ENCODE peak calls at places on chromosomes 4 and X, in seven cellular contexts. R, N, D, Y, C, G and Q are unnamed samples.
A peak's percentile ranks its signal among the peaks of the same experiment; 100 is the strongest.

GRCh38 chr4:156952078-156952759 is 19.4 kb downstream of the PDGFC start:
- DNase-seq in R (no peak), N (no peak), D (no peak), Y (no peak), C (no peak), G (no peak), Q (no peak)

GRCh38 chrX:79138658-79139241 is 5.7 kb upstream of the GPR174 start:
- DNase-seq in R (no peak), N (no peak), D (no peak), Y (peak; percentile 19), C (peak; percentile 18), G (no peak), Q (no peak)

GRCh38 chrX:9681422-9681821 is 84.2 kb downstream of the GPR143 start:
- DNase-seq in R (no peak), N (peak; percentile 62), D (peak; percentile 65), Y (no peak), C (no peak), G (peak; percentile 29), Q (peak; percentile 48)

GRCh38 chr4:133208694-133209285 is 59.7 kb downstream of the PCDH10 start:
- DNase-seq in R (no peak), N (no peak), D (no peak), Y (no peak), C (no peak), G (no peak), Q (no peak)

GRCh38 chrX:118773782-118774181 is 46.4 kb downstream of the IL13RA1 start:
- DNase-seq in R (peak; percentile 45), N (no peak), D (no peak), Y (no peak), C (no peak), G (no peak), Q (no peak)

GRCh38 chr4:101977096-101977495 is 186.6 kb downstream of the BANK1 start:
- DNase-seq in R (peak; percentile 55), N (peak; percentile 98), D (peak; percentile 94), Y (no peak), C (no peak), G (peak; percentile 97), Q (peak; percentile 95)

GRCh38 chrX:102599950-102600579 is 750 bp downstream of the ARMCX5 start:
- DNase-seq in R (no peak), N (peak; percentile 47), D (peak; percentile 42), Y (no peak), C (no peak), G (peak; percentile 50), Q (peak; percentile 39)

GRCh38 chrX:48897621-48898306 is at the start of the genes PQBP1 and TIMM17B:
- DNase-seq in R (peak; percentile 90), N (peak; percentile 95), D (peak; percentile 96), Y (peak; percentile 84), C (peak; percentile 87), G (peak; percentile 97), Q (peak; percentile 96)

GRCh38 chrX:53716328-53717088 is 30.0 kb upstream of the HUWE1 start:
- DNase-seq in R (peak; percentile 29), N (peak; percentile 46), D (peak; percentile 48), Y (no peak), C (no peak), G (no peak), Q (peak; percentile 5)

GRCh38 chr4:128519163-128519810 is 231.7 kb upstream of the PGRMC2 start:
- DNase-seq in R (no peak), N (peak; percentile 74), D (peak; percentile 23), Y (no peak), C (no peak), G (peak; percentile 63), Q (peak; percentile 57)

GRCh38 chr4:10185518-10186227 is 69.1 kb upstream of the WDR1 start:
- DNase-seq in R (no peak), N (no peak), D (no peak), Y (no peak), C (no peak), G (peak; percentile 26), Q (no peak)

GRCh38 chr4:10184051-10184450 is 67.5 kb upstream of the WDR1 start:
- DNase-seq in R (no peak), N (no peak), D (peak; percentile 29), Y (no peak), C (no peak), G (peak; percentile 47), Q (no peak)

GRCh38 chr4:10184501-10184938 is 67.9 kb upstream of the WDR1 start:
- DNase-seq in R (no peak), N (no peak), D (no peak), Y (no peak), C (no peak), G (no peak), Q (no peak)

GRCh38 chr4:10188400-10189004 is 71.9 kb upstream of the WDR1 start:
- DNase-seq in R (no peak), N (no peak), D (no peak), Y (no peak), C (no peak), G (no peak), Q (no peak)

DNA sequence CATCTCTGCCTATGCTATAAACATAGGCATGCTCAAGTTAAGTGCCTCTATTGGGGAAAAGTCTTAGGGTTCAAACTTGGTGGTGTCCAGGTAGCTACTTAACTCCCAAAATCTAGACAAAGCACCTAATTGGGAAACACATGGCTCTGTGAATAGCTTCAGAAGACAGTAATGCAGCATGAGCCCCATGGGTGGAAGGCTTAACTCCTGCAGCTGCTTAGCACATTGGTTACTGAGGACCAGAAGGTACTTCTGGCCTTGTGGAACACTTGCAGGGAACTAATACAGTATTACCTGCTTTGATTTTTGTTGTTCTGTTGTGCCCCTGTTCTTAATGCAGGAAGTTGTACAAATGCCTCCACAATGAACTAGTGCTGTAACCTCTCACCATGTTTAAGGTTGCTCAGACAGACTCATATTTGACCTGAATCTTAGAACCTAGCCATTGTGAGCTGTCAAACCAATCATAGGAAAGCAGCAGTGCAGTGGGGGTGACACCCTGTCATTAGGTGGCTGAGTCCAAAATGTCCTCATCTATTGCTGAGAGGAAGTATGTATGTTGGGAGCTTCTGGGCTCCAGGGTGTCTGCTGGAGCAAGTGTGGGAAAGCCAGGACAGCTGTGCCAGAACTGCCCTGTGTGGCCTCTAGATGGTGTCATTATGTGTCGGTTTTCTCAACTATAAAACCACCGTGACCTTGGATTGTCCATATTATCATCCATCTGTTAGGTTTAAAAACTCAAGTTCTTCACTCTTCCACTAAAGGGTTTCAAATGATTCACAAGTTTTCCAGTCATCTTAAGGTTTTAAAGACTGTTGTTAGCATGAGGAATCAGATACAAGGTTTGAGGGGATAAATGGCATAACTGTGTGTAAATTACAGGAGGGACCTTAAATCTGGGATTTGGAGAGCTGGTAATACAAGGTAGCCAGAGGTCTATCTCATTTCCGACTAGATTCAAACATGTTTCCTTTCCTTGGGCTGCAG is 69.9 kb upstream of the WDR1 start:
- DNase-seq in R (no peak), N (no peak), D (no peak), Y (no peak), C (no peak), G (peak; percentile 20), Q (no peak)
- TF ChIP-seq CTCF in R (no peak), N (no peak), D (no peak), Y (no peak), C (peak; percentile 15), G (peak; percentile 35), Q (no peak)

GRCh38 chr4:24428850-24429249 is 155.5 kb downstream of the DHX15 start:
- DNase-seq in R (no peak), N (no peak), D (no peak), Y (no peak), C (no peak), G (no peak), Q (no peak)
- TF ChIP-seq CTCF in R (no peak), N (no peak), D (peak; percentile 24), Y (no peak), C (no peak), G (no peak), Q (no peak)

GRCh38 chrX:117510453-117510852 is 606.2 kb downstream of the KLHL13 start:
- DNase-seq in R (no peak), N (no peak), D (no peak), Y (no peak), C (no peak), G (no peak), Q (no peak)
- TF ChIP-seq CTCF in R (no peak), N (no peak), D (no peak), Y (no peak), C (peak; percentile 34), G (no peak), Q (no peak)

GRCh38 chr4:1082215-1083182 is 30.9 kb downstream of the RNF212 start:
- DNase-seq in R (peak; percentile 81), N (peak; percentile 82), D (peak; percentile 70), Y (no peak), C (no peak), G (peak; percentile 86), Q (peak; percentile 70)

GRCh38 chr4:1086011-1086410 is 27.4 kb downstream of the RNF212 start:
- DNase-seq in R (no peak), N (no peak), D (no peak), Y (no peak), C (no peak), G (no peak), Q (no peak)

GRCh38 chr4:1084394-1084793 is 29.0 kb downstream of the RNF212 start:
- DNase-seq in R (no peak), N (no peak), D (no peak), Y (no peak), C (no peak), G (no peak), Q (no peak)

GRCh38 chr4:1085404-1085799 is 28.0 kb downstream of the RNF212 start:
- DNase-seq in R (no peak), N (no peak), D (no peak), Y (no peak), C (no peak), G (no peak), Q (no peak)

GRCh38 chr4:1084796-1085403 is 28.5 kb downstream of the RNF212 start:
- DNase-seq in R (no peak), N (no peak), D (no peak), Y (no peak), C (no peak), G (no peak), Q (no peak)
- TF ChIP-seq CTCF in R (no peak), N (no peak), D (no peak), Y (no peak), C (no peak), G (no peak), Q (no peak)

GRCh38 chr4:69096810-69097209 is 536 bp downstream of the UGT2B7 start:
- DNase-seq in R (no peak), N (no peak), D (no peak), Y (no peak), C (no peak), G (no peak), Q (no peak)
- TF ChIP-seq CTCF in R (no peak), N (no peak), D (no peak), Y (no peak), C (no peak), G (no peak), Q (no peak)

GRCh38 chrX:45801554-45801953 is 600.9 kb upstream of the DIPK2B start:
- DNase-seq in R (no peak), N (peak; percentile 65), D (peak; percentile 34), Y (no peak), C (peak; percentile 16), G (peak; percentile 54), Q (peak; percentile 49)
- TF ChIP-seq CTCF in R (no peak), N (peak; percentile 36), D (peak; percentile 32), Y (peak; percentile 4), C (peak; percentile 48), G (no peak), Q (peak; percentile 2)